ENCODE peak calls at places on chromosomes 6 and 20, in six cellular contexts. D is IMR-90; I is lower lobe of right lung; P is CD8-positive, alpha-beta T cell; O is K562; Z is ovary. M is an unnamed sample.

GRCh38 chr6:114142256-114142655 is 171.3 kb upstream of the HDAC2 start:
- DNase-seq in O (peak; percentile 2), P (no peak), D (no peak), Z (no peak), I (no peak), M (peak; percentile 20)

GRCh38 chr6:7664003-7664402 is 61.9 kb upstream of the BMP6 start:
- DNase-seq in O (no peak), P (no peak), Z (no peak), D (no peak), I (no peak), M (no peak)

GRCh38 chr20:64198347-64198746 is 34.1 kb downstream of the MYT1 start:
- DNase-seq in D (no peak), O (no peak), Z (no peak), I (no peak), P (no peak), M (no peak)

GRCh38 chr20:44990425-44990824 is 24.1 kb downstream of the STK4 start:
- DNase-seq in P (no peak), I (no peak), D (no peak), O (no peak), Z (no peak), M (no peak)

GRCh38 chr6:30688569-30688968 is 2.1 kb upstream of the PPP1R18 start:
- DNase-seq in O (no peak), Z (no peak), P (no peak), I (peak; percentile 43), D (no peak), M (no peak)

GRCh38 chr6:47195251-47195650 is 114.5 kb downstream of the TNFRSF21 start:
- DNase-seq in Z (no peak), D (peak; percentile 39), P (no peak), I (no peak), O (no peak), M (peak; percentile 79)

GRCh38 chr6:136887899-136888298 is 34.2 kb upstream of the SLC35D3 start:
- DNase-seq in O (no peak), I (no peak), P (no peak), Z (no peak), D (no peak), M (no peak)

GRCh38 chr6:22153384-22154158 is 143.3 kb downstream of the PRL start:
- DNase-seq in D (peak; percentile 27), P (no peak), Z (no peak), O (no peak), I (no peak), M (no peak)

GRCh38 chr20:45020236-45020886 is 54.0 kb downstream of the STK4 start:
- DNase-seq in Z (no peak), P (no peak), D (peak; percentile 33), I (no peak), O (no peak), M (no peak)

GRCh38 chr6:88276331-88276730 is 110.2 kb upstream of the CNR1 start:
- DNase-seq in Z (no peak), D (no peak), P (no peak), I (no peak), O (no peak), M (no peak)

GRCh38 chr6:80605165-80605989 is 498.9 kb downstream of the BCKDHB start:
- DNase-seq in D (peak; percentile 68), O (peak; percentile 2), I (no peak), P (no peak), Z (no peak), M (peak; percentile 13)

GRCh38 chr6:104252276-104252675 is 607.4 kb downstream of the HACE1 start:
- DNase-seq in Z (no peak), P (no peak), I (no peak), O (no peak), D (no peak), M (no peak)

GRCh38 chr6:30824698-30825097 is 59.6 kb upstream of the DDR1 start:
- DNase-seq in I (no peak), P (no peak), O (no peak), D (no peak), Z (no peak), M (no peak)

GRCh38 chr6:54264581-54265272 is 43.5 kb upstream of the TINAG start:
- DNase-seq in P (no peak), Z (no peak), I (no peak), O (no peak), D (peak; percentile 49), M (no peak)

GRCh38 chr6:163820745-163821456 is 406.4 kb downstream of the QKI start:
- DNase-seq in O (no peak), D (no peak), I (no peak), P (no peak), Z (no peak), M (peak; percentile 94)

GRCh38 chr6:3789018-3789895 is 37.7 kb upstream of the PXDC1 start:
- DNase-seq in O (no peak), P (no peak), I (no peak), D (peak; percentile 77), Z (no peak), M (no peak)

GRCh38 chr6:10250655-10251220 is 164.1 kb downstream of the TFAP2A start:
- DNase-seq in I (no peak), D (no peak), Z (no peak), P (no peak), O (no peak), M (no peak)

GRCh38 chr6:10248378-10248843 is 166.5 kb downstream of the TFAP2A start:
- DNase-seq in P (no peak), I (no peak), O (peak; percentile 37), D (peak; percentile 2), Z (no peak), M (no peak)
- TF ChIP-seq CTCF in P (no peak), I (no peak), O (no peak), D (no peak), Z (no peak), M (no peak)

GRCh38 chr20:17530153-17530552 is 1.0 kb downstream of the BFSP1 start:
- DNase-seq in Z (no peak), I (no peak), P (no peak), O (no peak), D (no peak), M (no peak)
- H3K4me3 ChIP-seq in Z (no peak overlapping the region), I (no peak overlapping the region), P (no peak overlapping the region), O (no peak overlapping the region), D (no peak overlapping the region), M (no peak overlapping the region)

DNA sequence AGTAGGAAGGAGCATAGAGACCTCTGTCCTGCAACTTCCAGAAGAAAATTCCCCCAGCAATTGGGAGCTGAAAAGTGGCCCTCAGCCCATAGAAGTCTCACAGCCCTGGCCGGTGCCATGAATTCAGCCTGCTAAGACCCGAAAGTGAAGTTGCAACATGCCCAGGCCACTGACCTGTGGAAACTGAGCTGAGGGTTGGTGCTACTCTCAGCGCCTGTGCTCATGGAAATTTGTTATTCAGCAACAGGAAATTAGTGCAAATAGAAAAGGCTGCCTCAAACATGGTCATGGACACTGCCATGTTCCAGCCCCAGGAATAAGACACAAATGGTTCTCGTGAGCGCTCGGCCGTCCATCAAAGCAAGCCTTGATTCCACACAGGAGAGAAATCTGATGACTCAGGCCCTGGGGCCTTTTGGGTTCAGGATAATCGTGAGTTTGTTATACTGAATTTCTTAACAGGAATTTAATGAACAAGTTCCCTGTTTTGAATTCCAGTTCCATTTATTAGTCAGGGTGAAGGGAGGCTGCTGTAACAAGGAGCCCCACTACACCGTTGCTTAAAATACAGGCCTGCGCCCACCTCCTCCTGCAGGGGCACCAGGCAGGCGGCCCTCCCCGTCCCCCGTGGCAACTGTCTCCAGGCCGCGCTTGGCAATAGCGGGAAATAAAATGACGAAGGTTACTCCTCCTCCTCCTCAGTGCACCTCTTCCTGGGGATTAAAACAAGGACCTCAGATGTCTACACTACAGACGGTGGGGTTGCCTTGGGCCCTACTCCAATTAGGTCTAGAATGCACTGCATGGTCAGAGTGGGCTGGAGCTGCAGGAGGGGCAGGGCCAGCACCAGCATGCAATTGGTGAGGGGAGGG is 152.9 kb downstream of the ERMARD start:
- DNase-seq in P (no peak), Z (no peak), D (no peak), O (no peak), I (no peak), M (no peak)
- H3K9me3 ChIP-seq in P (no peaks in the 10 kb centered on the region), Z (no peaks in the 10 kb centered on the region), D (peaks cover 43% of the 10 kb centered on the region), O (no peaks in the 10 kb centered on the region), I (no peaks in the 10 kb centered on the region), M (no peaks in the 10 kb centered on the region)

DNA sequence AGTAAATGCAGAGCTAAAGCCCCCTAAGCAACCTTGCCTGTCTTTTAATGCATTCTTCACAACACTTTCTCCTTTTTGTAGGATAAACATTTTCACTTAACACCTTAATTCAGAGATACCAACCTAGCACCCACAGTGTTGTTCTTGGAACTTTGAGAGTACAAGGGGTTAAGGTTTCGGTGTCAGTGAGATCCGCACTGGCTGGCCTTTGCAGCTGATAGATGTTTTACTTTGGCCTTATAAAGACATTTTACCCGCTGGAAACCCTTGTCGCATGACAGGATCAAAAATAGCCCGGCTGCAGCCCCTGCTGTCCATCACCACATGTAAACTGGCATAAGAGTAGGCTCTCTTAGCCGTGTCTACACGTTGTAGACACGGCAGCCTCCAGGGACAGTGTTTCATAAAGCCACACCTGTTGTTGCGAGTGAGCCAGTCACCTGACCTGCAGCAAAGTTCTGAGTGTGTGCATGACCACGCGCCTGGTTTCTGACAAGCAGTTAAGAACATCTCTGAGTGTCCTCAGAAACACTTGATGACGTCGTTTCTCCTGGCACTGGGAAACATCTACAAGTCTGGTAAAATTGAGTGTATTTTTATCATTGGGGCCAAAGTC is 8.4 kb downstream of the RBM24 start:
- DNase-seq in D (peak; percentile 60), Z (peak; percentile 24), P (no peak), O (no peak), I (peak; percentile 80), M (no peak)
- TF ChIP-seq CTCF in D (no peak), Z (no peak), P (no peak), O (no peak), I (no peak), M (no peak)

DNA sequence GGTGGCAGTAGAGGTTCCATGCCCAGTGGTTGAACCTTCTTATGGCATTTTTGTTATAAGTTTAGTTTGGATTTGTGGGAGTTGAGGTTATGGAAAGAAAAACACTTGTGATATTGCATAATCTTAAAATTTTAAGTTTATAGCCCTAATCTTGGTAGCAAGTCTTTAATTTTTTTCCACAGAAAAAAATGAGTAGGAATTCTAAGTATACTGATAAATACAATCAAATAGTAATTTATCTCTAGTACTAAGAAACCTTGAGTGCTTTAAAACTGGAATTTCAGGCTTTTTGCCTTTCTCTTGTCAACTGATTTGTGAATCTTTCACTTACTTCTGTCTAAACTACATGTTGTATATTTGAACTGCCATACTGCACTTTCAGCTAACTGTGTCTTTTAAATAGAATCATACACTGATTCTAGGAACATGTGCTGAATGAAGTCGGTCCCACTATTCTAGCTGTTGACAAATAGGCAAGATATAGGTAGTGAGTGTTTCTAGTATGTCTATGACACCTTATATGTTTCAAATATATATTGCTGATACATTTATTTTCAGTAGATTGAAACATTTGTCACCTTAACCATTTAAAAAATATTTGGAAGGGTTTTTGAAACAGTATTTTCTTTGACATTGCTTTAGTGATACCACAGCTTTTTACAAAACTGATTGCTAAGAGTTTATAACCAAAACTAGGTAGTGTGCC is 2.4 kb downstream of the PARD6B start:
- DNase-seq in P (no peak), Z (no peak), I (no peak), O (no peak), D (no peak), M (no peak)
- H3K4me3 ChIP-seq in P (no peak overlapping the region), Z (no peak overlapping the region), I (peak overlapping the region; percentile 93), O (peak overlapping the region; percentile 89), D (no peak overlapping the region), M (no peak overlapping the region)

DNA sequence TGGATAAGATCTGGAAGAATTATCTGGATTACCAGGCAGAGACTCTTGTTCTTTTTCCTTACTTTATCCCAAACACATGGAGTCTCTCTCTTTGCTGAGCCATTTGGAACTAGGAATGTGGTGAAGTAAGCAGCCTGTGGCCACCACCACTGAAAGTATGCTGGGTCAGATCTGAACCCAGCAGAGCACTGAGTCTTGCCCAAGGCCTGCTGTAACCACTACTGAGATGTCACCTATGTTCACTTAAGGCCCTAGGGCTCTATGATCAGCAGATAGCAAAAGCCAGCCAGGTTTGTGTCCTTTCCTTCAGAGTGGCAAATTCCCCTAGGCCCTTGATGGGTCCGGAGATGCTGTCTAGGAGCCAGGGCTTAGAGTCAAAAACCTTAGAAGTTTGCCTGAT is 103.3 kb upstream of the PLN start:
- DNase-seq in P (no peak), O (no peak), D (no peak), I (no peak), Z (no peak), M (no peak)
- H3K9me3 ChIP-seq in P (no peaks in the 10 kb centered on the region), O (no peaks in the 10 kb centered on the region), D (no peaks in the 10 kb centered on the region), I (peaks cover 40% of the 10 kb centered on the region), Z (no peaks in the 10 kb centered on the region), M (no peaks in the 10 kb centered on the region)

M was measured in BE2C.